ENCODE peak calls at places on chromosomes 4 and X, in five cellular contexts. One of them, this sample, is unnamed.

GRCh38 chr4:119104644-119105273 is 30.9 kb upstream of the MYOZ2 start:
- DNase-seq in IMR-90: no peak
- DNase-seq in lower leg skin: no peak
- DNase-seq in right lobe of liver: no peak
- DNase-seq in GM12878: no peak
- DNase-seq in this sample: no peak

GRCh38 chrX:6778547-6779231 is 243.8 kb upstream of the VCX3A start:
- DNase-seq in IMR-90: no peak
- DNase-seq in lower leg skin: no peak
- DNase-seq in right lobe of liver: peak; percentile 39
- DNase-seq in GM12878: no peak
- DNase-seq in this sample: no peak

GRCh38 chr4:26113339-26113940 is 199.4 kb downstream of the SMIM20 start:
- DNase-seq in IMR-90: no peak
- DNase-seq in lower leg skin: no peak
- DNase-seq in right lobe of liver: no peak
- DNase-seq in GM12878: no peak
- DNase-seq in this sample: no peak

GRCh38 chrX:104112326-104112951 is at the start of gene ZCCHC18:
- DNase-seq in IMR-90: peak; percentile 57
- DNase-seq in lower leg skin: peak; percentile 87
- DNase-seq in right lobe of liver: peak; percentile 42
- DNase-seq in GM12878: no peak
- DNase-seq in this sample: peak; percentile 41

GRCh38 chrX:143648705-143649104 is 12.8 kb upstream of the SLITRK4 start:
- DNase-seq in IMR-90: no peak
- DNase-seq in lower leg skin: no peak
- DNase-seq in right lobe of liver: no peak
- DNase-seq in GM12878: no peak
- DNase-seq in this sample: no peak

GRCh38 chrX:18449271-18449670 is 23.9 kb downstream of the CDKL5 start:
- DNase-seq in IMR-90: no peak
- DNase-seq in lower leg skin: no peak
- DNase-seq in right lobe of liver: no peak
- DNase-seq in GM12878: no peak
- DNase-seq in this sample: no peak

GRCh38 chrX:131226591-131226990 is 62.5 kb downstream of the IGSF1 start:
- DNase-seq in IMR-90: no peak
- DNase-seq in lower leg skin: no peak
- DNase-seq in right lobe of liver: no peak
- DNase-seq in GM12878: no peak
- DNase-seq in this sample: no peak

GRCh38 chr4:123481034-123481433 is 84.4 kb downstream of the SPRY1 start:
- DNase-seq in IMR-90: peak; percentile 92
- DNase-seq in lower leg skin: no peak
- DNase-seq in right lobe of liver: no peak
- DNase-seq in GM12878: no peak
- DNase-seq in this sample: peak; percentile 37

GRCh38 chr4:157984285-157984911 is 188.4 kb downstream of the GASK1B start:
- DNase-seq in IMR-90: no peak
- DNase-seq in lower leg skin: no peak
- DNase-seq in right lobe of liver: no peak
- DNase-seq in GM12878: no peak
- DNase-seq in this sample: no peak

GRCh38 chrX:115535844-115536243 is 25.1 kb upstream of the PLS3 start:
- DNase-seq in IMR-90: peak; percentile 4
- DNase-seq in lower leg skin: no peak
- DNase-seq in right lobe of liver: no peak
- DNase-seq in GM12878: no peak
- DNase-seq in this sample: no peak

GRCh38 chrX:91137881-91138280 is 296.8 kb upstream of the PABPC5 start:
- DNase-seq in IMR-90: no peak
- DNase-seq in lower leg skin: no peak
- DNase-seq in right lobe of liver: no peak
- DNase-seq in GM12878: no peak
- DNase-seq in this sample: no peak

DNA sequence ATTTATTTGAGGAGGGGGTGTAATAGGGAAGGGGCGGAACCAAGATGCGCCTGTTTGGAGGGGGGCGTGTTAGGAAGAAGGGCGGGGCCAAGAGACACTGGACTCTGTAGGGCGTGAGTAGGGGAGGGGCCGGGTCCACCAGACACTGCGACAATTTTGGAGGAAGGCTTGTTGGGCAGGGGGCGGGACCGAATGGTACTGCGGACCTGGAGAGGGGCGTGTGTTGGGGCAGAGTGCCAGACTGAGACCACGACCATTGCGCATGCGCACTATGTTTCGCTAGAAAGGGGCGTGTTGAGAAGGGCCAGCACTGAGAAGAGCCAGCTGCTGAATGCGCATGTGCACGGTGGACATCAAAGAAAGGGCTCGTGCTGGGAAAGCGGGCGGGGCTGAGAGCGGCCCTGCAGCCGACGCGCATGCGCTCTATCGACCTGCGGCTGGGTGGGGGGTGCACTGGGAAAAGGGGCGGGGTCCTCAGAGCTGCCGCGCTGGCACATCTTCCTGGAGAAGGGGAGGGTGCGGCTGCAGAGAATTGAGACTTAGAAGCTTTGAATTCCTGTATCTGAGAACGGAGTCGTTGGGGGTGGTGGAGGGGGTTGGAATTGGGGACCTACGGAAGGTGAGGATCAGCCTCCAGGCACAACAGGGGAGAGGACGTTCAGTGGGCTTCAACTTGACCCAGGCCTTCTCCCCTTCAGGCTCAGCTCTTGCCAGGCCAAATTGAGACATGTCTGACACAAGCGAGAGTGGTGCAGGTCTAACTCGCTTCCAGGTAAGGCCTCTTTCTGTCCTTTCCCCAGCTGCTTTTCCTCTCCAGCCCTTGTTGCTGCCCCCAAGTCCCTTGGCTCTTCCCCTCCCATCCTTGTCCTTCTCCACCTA is 1.3 kb downstream of the MAGED2 start:
- DNase-seq in IMR-90: peak; percentile 96
- DNase-seq in lower leg skin: peak; percentile 98
- DNase-seq in right lobe of liver: peak; percentile 91
- DNase-seq in GM12878: peak; percentile 92
- DNase-seq in this sample: peak; percentile 41
- TF ChIP-seq POLR2A in IMR-90: no peak
- TF ChIP-seq POLR2A in lower leg skin: no peak
- TF ChIP-seq POLR2A in right lobe of liver: no peak
- TF ChIP-seq POLR2A in GM12878: peak; percentile 59
- TF ChIP-seq POLR2A in this sample: peak; percentile 11

GRCh38 chr4:101347557-101348366 is 436 bp upstream of the PPP3CA start:
- DNase-seq in IMR-90: peak; percentile 95
- DNase-seq in lower leg skin: peak; percentile 100
- DNase-seq in right lobe of liver: peak; percentile 100
- DNase-seq in GM12878: peak; percentile 83
- DNase-seq in this sample: peak; percentile 64
- TF ChIP-seq POLR2A in IMR-90: peak; percentile 43
- TF ChIP-seq POLR2A in lower leg skin: no peak
- TF ChIP-seq POLR2A in right lobe of liver: peak; percentile 76
- TF ChIP-seq POLR2A in GM12878: peak; percentile 80
- TF ChIP-seq POLR2A in this sample: peak; percentile 67

GRCh38 chr4:2941138-2942036 is 21.8 kb downstream of the NOP14 start:
- DNase-seq in IMR-90: no peak
- DNase-seq in lower leg skin: peak; percentile 83
- DNase-seq in right lobe of liver: peak; percentile 42
- DNase-seq in GM12878: no peak
- DNase-seq in this sample: no peak

GRCh38 chr4:2942037-2942531 is 21.1 kb downstream of the NOP14 start:
- DNase-seq in IMR-90: no peak
- DNase-seq in lower leg skin: peak; percentile 59
- DNase-seq in right lobe of liver: peak; percentile 39
- DNase-seq in GM12878: no peak
- DNase-seq in this sample: no peak

GRCh38 chr4:2938906-2939305 is 24.3 kb downstream of the NOP14 start:
- DNase-seq in IMR-90: no peak
- DNase-seq in lower leg skin: peak; percentile 81
- DNase-seq in right lobe of liver: no peak
- DNase-seq in GM12878: no peak
- DNase-seq in this sample: no peak

GRCh38 chr4:2939383-2940243 is 23.6 kb downstream of the NOP14 start:
- DNase-seq in IMR-90: no peak
- DNase-seq in lower leg skin: peak; percentile 79
- DNase-seq in right lobe of liver: peak; percentile 42
- DNase-seq in GM12878: no peak
- DNase-seq in this sample: no peak

GRCh38 chr4:2940267-2941137 is 22.7 kb downstream of the NOP14 start:
- DNase-seq in IMR-90: no peak
- DNase-seq in lower leg skin: peak; percentile 83
- DNase-seq in right lobe of liver: peak; percentile 39
- DNase-seq in GM12878: no peak
- DNase-seq in this sample: no peak
- TF ChIP-seq POLR2A in IMR-90: no peak
- TF ChIP-seq POLR2A in lower leg skin: no peak
- TF ChIP-seq POLR2A in right lobe of liver: no peak
- TF ChIP-seq POLR2A in GM12878: no peak
- TF ChIP-seq POLR2A in this sample: no peak

DNA sequence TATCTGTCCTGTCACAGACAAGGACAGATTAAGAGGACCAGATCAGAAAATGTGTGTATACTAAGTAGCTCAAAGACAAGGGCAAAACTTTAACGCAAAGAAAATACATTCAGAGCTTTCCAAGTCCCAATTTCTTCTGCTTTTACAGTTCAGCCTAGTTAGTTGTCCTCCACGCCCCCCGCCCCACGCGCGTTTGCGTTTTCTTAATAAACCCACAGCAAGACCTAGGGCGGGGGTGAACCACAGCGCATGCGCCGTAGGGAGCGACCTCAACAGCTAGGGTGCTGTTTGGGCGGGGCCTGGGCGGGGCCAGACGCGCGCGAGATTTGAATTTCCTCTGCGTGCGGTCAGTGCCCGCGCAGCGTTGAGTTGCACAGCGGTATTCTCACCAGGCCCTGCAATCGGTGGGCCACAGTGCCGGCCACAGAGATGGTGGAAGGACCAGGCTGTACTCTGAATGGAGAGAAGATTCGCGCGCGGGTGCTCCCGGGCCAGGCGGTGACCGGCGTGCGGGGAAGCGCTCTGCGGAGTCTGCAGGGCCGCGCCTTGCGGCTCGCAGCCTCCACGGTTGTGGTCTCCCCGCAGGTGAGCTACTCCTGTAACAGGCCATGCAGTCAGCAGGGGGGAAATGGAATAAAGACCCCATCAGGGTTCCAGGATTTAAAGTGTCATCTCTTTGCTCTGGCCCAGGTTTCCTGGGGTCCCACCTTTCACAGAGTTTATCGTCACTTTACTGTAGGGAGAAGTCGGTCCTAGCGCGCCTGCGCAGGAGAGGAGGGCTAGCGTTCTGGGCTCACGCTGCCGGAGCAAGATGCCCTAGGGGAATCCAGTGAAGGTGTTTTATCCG is at the start of gene NEIL3:
- DNase-seq in IMR-90: peak; percentile 79
- DNase-seq in lower leg skin: peak; percentile 96
- DNase-seq in right lobe of liver: peak; percentile 94
- DNase-seq in GM12878: peak; percentile 54
- DNase-seq in this sample: peak; percentile 55
- TF ChIP-seq POLR2A in IMR-90: no peak
- TF ChIP-seq POLR2A in lower leg skin: no peak
- TF ChIP-seq POLR2A in right lobe of liver: no peak
- TF ChIP-seq POLR2A in GM12878: peak; percentile 90
- TF ChIP-seq POLR2A in this sample: peak; percentile 68

GRCh38 chr4:86359944-86360478 is at the start of gene MAPK10:
- DNase-seq in IMR-90: peak; percentile 88
- DNase-seq in lower leg skin: peak; percentile 86
- DNase-seq in right lobe of liver: peak; percentile 44
- DNase-seq in GM12878: peak; percentile 62
- DNase-seq in this sample: peak; percentile 3
- TF ChIP-seq POLR2A in IMR-90: no peak
- TF ChIP-seq POLR2A in lower leg skin: no peak
- TF ChIP-seq POLR2A in right lobe of liver: no peak
- TF ChIP-seq POLR2A in GM12878: no peak
- TF ChIP-seq POLR2A in this sample: no peak